ENCODE peak calls at places on chromosomes 13 and 19, in nine cellular contexts. I is kidney glomerular epithelial cell, R is ELF-1, Y is NCI-H187 treated with DMSO at 0.1 percent for 48 hours, C is T-helper 1 cell, Z is AG10803, P is heart right ventricle, B is T-helper 17 cell, K is mucosa of descending colon. X is an unnamed sample.

GRCh38 chr19:19562665-19563347 is 24.7 kb downstream of the CILP2 start:
- DNase-seq in I (no peak), R (no peak), Y (no peak), C (no peak), Z (no peak), P (no peak), B (no peak), K (no peak), X (no peak)

GRCh38 chr19:16714702-16715294 is 4.8 kb upstream of the NWD1 start:
- DNase-seq in I (peak; percentile 27), R (peak; percentile 78), Y (no peak), C (peak; percentile 7), Z (peak; percentile 19), P (peak; percentile 8), B (peak; percentile 16), K (peak; percentile 81), X (peak; percentile 39)

GRCh38 chr13:70893832-70894231 is 785.6 kb upstream of the KLHL1 start:
- DNase-seq in I (no peak), R (no peak), Y (no peak), C (no peak), Z (no peak), P (no peak), B (no peak), K (no peak), X (no peak)

GRCh38 chr19:4029247-4029614 is 21.7 kb downstream of the PIAS4 start:
- DNase-seq in I (no peak), R (no peak), Y (no peak), C (no peak), Z (no peak), P (no peak), B (no peak), K (no peak), X (no peak)

GRCh38 chr19:29766100-29766499 is 45.7 kb upstream of the CCNE1 start:
- DNase-seq in I (no peak), R (no peak), Y (no peak), C (no peak), Z (no peak), P (no peak), B (no peak), K (no peak), X (no peak)

GRCh38 chr19:44499962-44500949 is at the start of gene ZNF180:
- DNase-seq in I (peak; percentile 82), R (peak; percentile 99), Y (peak; percentile 75), C (peak; percentile 90), Z (peak; percentile 91), P (peak; percentile 96), B (peak; percentile 89), K (peak; percentile 98), X (peak; percentile 92)

GRCh38 chr19:5621311-5621944 is 1.1 kb downstream of the SAFB2 start:
- DNase-seq in I (no peak), R (no peak), Y (no peak), C (no peak), Z (no peak), P (peak; percentile 14), B (no peak), K (no peak), X (no peak)

GRCh38 chr19:32358311-32358710 is 12.9 kb downstream of the ZNF507 start:
- DNase-seq in I (peak; percentile 68), R (no peak), Y (no peak), C (no peak), Z (no peak), P (no peak), B (no peak), K (no peak), X (no peak)

GRCh38 chr19:8004723-8005513 is 523 bp downstream of the ELAVL1 start:
- DNase-seq in I (peak; percentile 7), R (no peak), Y (no peak), C (peak; percentile 15), Z (peak; percentile 27), P (no peak), B (peak; percentile 21), K (peak; percentile 41), X (no peak)

GRCh38 chr13:94710081-94710809 is 2.1 kb downstream of the SOX21 start:
- DNase-seq in I (no peak), R (peak; percentile 52), Y (no peak), C (no peak), Z (no peak), P (no peak), B (no peak), K (no peak), X (no peak)

GRCh38 chr13:102310691-102311432 is 91.0 kb downstream of the FGF14 start:
- DNase-seq in I (no peak), R (no peak), Y (no peak), C (no peak), Z (no peak), P (no peak), B (no peak), K (no peak), X (no peak)

GRCh38 chr19:55490478-55491436 is 2.5 kb downstream of the SSC5D start:
- DNase-seq in I (no peak), R (no peak), Y (no peak), C (no peak), Z (no peak), P (no peak), B (no peak), K (no peak), X (no peak)

GRCh38 chr13:100573121-100573520 is 15.5 kb downstream of the GGACT start:
- DNase-seq in I (peak; percentile 51), R (peak; percentile 20), Y (peak; percentile 76), C (peak; percentile 54), Z (peak; percentile 82), P (peak; percentile 61), B (peak; percentile 59), K (peak; percentile 61), X (peak; percentile 17)

GRCh38 chr13:19959141-19959830 is 759 bp downstream of the ZMYM2 start:
- DNase-seq in I (peak; percentile 8), R (peak; percentile 76), Y (no peak), C (peak; percentile 63), Z (peak; percentile 52), P (peak; percentile 51), B (peak; percentile 58), K (peak; percentile 80), X (no peak)

GRCh38 chr19:48632692-48633147 is 4.5 kb downstream of the DBP start:
- DNase-seq in I (peak; percentile 14), R (peak; percentile 39), Y (no peak), C (no peak), Z (peak; percentile 54), P (no peak), B (no peak), K (no peak), X (no peak)

GRCh38 chr19:10768369-10768768 is 50.5 kb downstream of the DNM2 start:
- DNase-seq in I (no peak), R (no peak), Y (no peak), C (no peak), Z (no peak), P (no peak), B (no peak), K (no peak), X (no peak)

GRCh38 chr19:41223431-41224234 is 4.6 kb downstream of the AXL start:
- DNase-seq in I (peak; percentile 78), R (peak; percentile 93), Y (no peak), C (no peak), Z (peak; percentile 83), P (no peak), B (no peak), K (no peak), X (no peak)

GRCh38 chr19:7516281-7516862 is 469 bp downstream of the ZNF358 start:
- DNase-seq in I (no peak), R (no peak), Y (no peak), C (no peak), Z (no peak), P (no peak), B (no peak), K (no peak), X (no peak)

GRCh38 chr13:40130871-40131636 is 475.6 kb downstream of the COG6 start:
- DNase-seq in I (peak; percentile 29), R (peak; percentile 9), Y (no peak), C (no peak), Z (peak; percentile 9), P (no peak), B (no peak), K (no peak), X (no peak)

GRCh38 chr13:45584816-45585215 is 30.7 kb downstream of the ERICH6B start:
- DNase-seq in I (no peak), R (peak; percentile 34), Y (no peak), C (no peak), Z (no peak), P (no peak), B (no peak), K (no peak), X (no peak)

GRCh38 chr19:49588370-49589122 is 2.4 kb upstream of the PRR12 start:
- DNase-seq in I (no peak), R (no peak), Y (no peak), C (peak; percentile 51), Z (no peak), P (no peak), B (no peak), K (no peak), X (no peak)

GRCh38 chr13:75372517-75372916 is 109.5 kb downstream of the TBC1D4 start:
- DNase-seq in I (peak; percentile 36), R (peak; percentile 34), Y (no peak), C (no peak), Z (peak; percentile 59), P (peak; percentile 52), B (no peak), K (no peak), X (no peak)

GRCh38 chr19:43300206-43300605 is 30.9 kb upstream of the PSG9 start:
- DNase-seq in I (no peak), R (no peak), Y (no peak), C (no peak), Z (no peak), P (no peak), B (no peak), K (no peak), X (no peak)

X was measured in GM18507.